ENCODE peak calls at places on chromosomes 4 and X, in six cellular contexts. I is stimulated activated CD8-positive, alpha-beta memory T cell treated with anti-CD3 and anti-CD28 coated beads, Interleukin-15, amount 100 ng/mL, for 4 hours; F is cardiac muscle cell; T is LHCN-M2; J is NCI-H146; Z is sciatic nerve. W is an unnamed sample.

GRCh38 chr4:122777846-122778501 is 45.5 kb downstream of the BBS12 start:
- DNase-seq in F (no peak), J (no peak), T (peak; percentile 76), Z (no peak), I (no peak), W (no peak)

GRCh38 chrX:54248309-54248708 is 65.3 kb upstream of the FAM120C start:
- DNase-seq in I (no peak), F (peak; percentile 4), J (peak; percentile 2), Z (no peak), T (peak; percentile 6), W (no peak)

GRCh38 chr4:3661989-3662388 is 104.2 kb upstream of the ADRA2C start:
- DNase-seq in Z (no peak), F (no peak), I (no peak), T (no peak), J (no peak), W (no peak)

GRCh38 chrX:57286507-57287251 is at the start of gene FAAH2:
- DNase-seq in F (peak; percentile 10), I (peak; percentile 37), J (peak; percentile 91), T (no peak), Z (no peak), W (peak; percentile 84)

GRCh38 chr4:106414366-106414765 is 45.8 kb upstream of the GIMD1 start:
- DNase-seq in J (no peak), T (no peak), Z (no peak), F (no peak), I (no peak), W (peak; percentile 24)

GRCh38 chr4:78379991-78380739 is 171.4 kb upstream of the ANXA3 start:
- DNase-seq in Z (no peak), F (no peak), I (no peak), J (no peak), T (peak; percentile 25), W (peak; percentile 61)

GRCh38 chrX:82813671-82814078 is 694.4 kb upstream of the POU3F4 start:
- DNase-seq in I (no peak), Z (no peak), T (peak; percentile 96), F (no peak), J (no peak), W (peak; percentile 41)

GRCh38 chrX:17732138-17732783 is 5.0 kb upstream of the SCML1 start:
- DNase-seq in Z (no peak), J (no peak), F (no peak), T (no peak), I (no peak), W (no peak)

GRCh38 chr4:140256941-140257340 is 103.0 kb upstream of the MAML3 start:
- DNase-seq in T (no peak), I (no peak), F (no peak), Z (no peak), J (no peak), W (no peak)

GRCh38 chrX:107562482-107562881 is 65.8 kb upstream of the PRPS1 start:
- DNase-seq in T (peak; percentile 55), Z (no peak), J (no peak), I (no peak), F (peak; percentile 18), W (no peak)

GRCh38 chrX:17591741-17592110 is 145.6 kb upstream of the SCML1 start:
- DNase-seq in Z (no peak), J (no peak), F (no peak), T (peak; percentile 46), I (no peak), W (peak; percentile 20)

GRCh38 chr4:181877329-181877848 is 365.8 kb upstream of the TENM3 start:
- DNase-seq in Z (no peak), F (no peak), J (no peak), T (peak; percentile 13), I (no peak), W (peak; percentile 22)

GRCh38 chr4:153759407-153760226 is at the start of gene RNF175:
- DNase-seq in T (no peak), J (peak; percentile 1), I (no peak), F (peak; percentile 56), Z (no peak), W (peak; percentile 30)

GRCh38 chr4:11297627-11298026 is 131.1 kb downstream of the HS3ST1 start:
- DNase-seq in Z (no peak), J (no peak), F (no peak), T (no peak), I (no peak), W (no peak)

W was measured in Calu3.